ENCODE peak calls at places on chromosomes 2 and 18, in six cellular contexts. J is A549; D is SK-N-SH; M is stimulated activated naive B cell treated with anti-CD40 and anti-IgM and Interleukin-4, amounts not matched to agents 10 μg/mL and 1 μg/mL and 100 μg/mL, for 72 hours; W is lung; A is stimulated activated CD4-positive, alpha-beta T cell treated with anti-CD3 and anti-CD28 coated beads, Interleukin-12 subunit alpha, Interleukin-12 subunit beta, amount 100 ng/mL, for 4 hours. I is an unnamed sample.

GRCh38 chr2:60961457-60961856 is 56.1 kb upstream of the PEX13 start:
- DNase-seq in J (peak), D (no peak), M (no peak), W (no peak), A (no peak), I (no peak)

GRCh38 chr18:62937065-62937464 is 221.7 kb downstream of the PHLPP1 start:
- DNase-seq in J (peak), D (no peak), M (no peak), W (no peak), A (no peak), I (no peak)

GRCh38 chr18:55199291-55199963 is 240.2 kb upstream of the CCDC68 start:
- DNase-seq in J (no peak), D (no peak), M (no peak), W (no peak), A (no peak), I (no peak)

GRCh38 chr2:172545408-172546075 is 10.3 kb upstream of the PDK1 start:
- DNase-seq in J (no peak), D (no peak), M (no peak), W (no peak), A (no peak), I (no peak)

GRCh38 chr2:20541651-20542050 is 94.8 kb downstream of the RHOB start:
- DNase-seq in J (no peak), D (no peak), M (no peak), W (no peak), A (no peak), I (no peak)

GRCh38 chr2:20579866-20580265 is 71.0 kb downstream of the HS1BP3 start:
- DNase-seq in J (no peak), D (no peak), M (peak), W (no peak), A (no peak), I (peak)

GRCh38 chr2:232486558-232487384 is 863 bp downstream of the ECEL1 start:
- DNase-seq in J (no peak), D (peak), M (no peak), W (no peak), A (no peak), I (no peak)

GRCh38 chr2:176419591-176420071 is 150.4 kb downstream of the MTX2 start:
- DNase-seq in J (no peak), D (no peak), M (no peak), W (no peak), A (no peak), I (no peak)

I was measured in GM12878.